ENCODE peak calls at places on chromosomes 1 and 21, in six cellular contexts. H, I, T, A, K and B are unnamed samples. For H3K4me1, the result is how much of the 10 kb centered on the place peaks cover.

GRCh38 chr1:81780705-81781454 is 19.9 kb upstream of the ADGRL2 start:
- DNase-seq in H (no peak), I (no peak), T (no peak), A (no peak), K (no peak), B (no peak)

GRCh38 chr1:215466361-215466760 is 100.7 kb upstream of the KCTD3 start:
- DNase-seq in H (no peak), I (no peak), T (no peak), A (no peak), K (no peak), B (no peak)

GRCh38 chr1:19456915-19457554 is 28.3 kb downstream of the CAPZB start:
- DNase-seq in H (no peak), I (peak), T (peak), A (no peak), K (peak), B (no peak)

GRCh38 chr1:79859212-79859948 is 852.9 kb upstream of the ADGRL4 start:
- DNase-seq in H (no peak), I (no peak), T (peak), A (no peak), K (peak), B (no peak)

GRCh38 chr1:84698718-84699117 is 8.5 kb upstream of the SSX2IP start:
- DNase-seq in H (peak), I (no peak), T (peak), A (no peak), K (peak), B (no peak)

GRCh38 chr1:192788184-192788583 is 20.7 kb upstream of the RGS2 start:
- DNase-seq in H (no peak), I (peak), T (no peak), A (no peak), K (peak), B (peak)

GRCh38 chr21:36854391-36854790 is 112.1 kb downstream of the HLCS start:
- DNase-seq in H (no peak), I (peak), T (peak), A (peak), K (peak), B (peak)

GRCh38 chr1:112923956-112924349 is 32.0 kb downstream of the SLC16A1 start:
- DNase-seq in H (no peak), I (no peak), T (no peak), A (no peak), K (no peak), B (no peak)

GRCh38 chr1:212432163-212432705 is 486 bp upstream of the NENF start:
- DNase-seq in H (no peak), I (no peak), T (no peak), A (no peak), K (no peak), B (no peak)
- H3K9ac ChIP-seq in H (peak), I (no peak), T (peak), A (peak), K (peak), B (peak)

GRCh38 chr1:213987876-213988638 is at the start of gene PROX1:
- DNase-seq in H (no peak), I (peak), T (peak), A (peak), K (peak), B (peak)

GRCh38 chr1:213986020-213986924 is 1.5 kb upstream of the PROX1 start:
- DNase-seq in H (no peak), I (peak), T (no peak), A (no peak), K (no peak), B (no peak)

GRCh38 chr1:213988639-213989070 is 882 bp downstream of the PROX1 start:
- DNase-seq in H (no peak), I (no peak), T (no peak), A (no peak), K (no peak), B (no peak)

GRCh38 chr1:213986925-213987250 is 885 bp upstream of the PROX1 start:
- DNase-seq in H (no peak), I (no peak), T (no peak), A (no peak), K (no peak), B (no peak)

DNA sequence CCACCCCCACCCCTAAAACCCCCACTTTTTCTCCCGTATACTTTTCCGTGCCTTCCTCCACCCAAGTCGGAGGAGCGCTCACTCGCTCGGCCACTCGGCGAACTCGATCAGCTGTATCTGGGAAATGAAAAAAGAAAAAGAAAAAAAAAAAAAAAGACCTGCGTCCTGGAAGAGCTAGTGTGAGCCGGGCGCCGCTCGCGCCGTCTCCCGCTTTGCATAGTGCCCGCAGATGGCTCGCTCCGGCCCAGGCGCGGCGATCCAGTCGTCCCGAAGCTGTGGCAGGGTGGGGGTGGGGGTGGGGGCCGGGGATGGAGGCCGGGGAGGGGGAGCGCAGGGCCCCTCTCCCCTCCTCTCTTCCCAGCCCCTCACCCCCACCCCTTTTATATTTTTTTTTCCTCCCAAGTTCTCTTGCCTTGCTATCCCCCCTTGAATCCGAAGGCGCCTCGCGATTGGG is 324 bp upstream of the PROX1 start:
- DNase-seq in H (no peak), I (peak), T (no peak), A (no peak), K (no peak), B (no peak)
- H3K4me1 ChIP-seq in H (under half), I (half or more), T (under half), A (half or more), K (under half), B (under half)

DNA sequence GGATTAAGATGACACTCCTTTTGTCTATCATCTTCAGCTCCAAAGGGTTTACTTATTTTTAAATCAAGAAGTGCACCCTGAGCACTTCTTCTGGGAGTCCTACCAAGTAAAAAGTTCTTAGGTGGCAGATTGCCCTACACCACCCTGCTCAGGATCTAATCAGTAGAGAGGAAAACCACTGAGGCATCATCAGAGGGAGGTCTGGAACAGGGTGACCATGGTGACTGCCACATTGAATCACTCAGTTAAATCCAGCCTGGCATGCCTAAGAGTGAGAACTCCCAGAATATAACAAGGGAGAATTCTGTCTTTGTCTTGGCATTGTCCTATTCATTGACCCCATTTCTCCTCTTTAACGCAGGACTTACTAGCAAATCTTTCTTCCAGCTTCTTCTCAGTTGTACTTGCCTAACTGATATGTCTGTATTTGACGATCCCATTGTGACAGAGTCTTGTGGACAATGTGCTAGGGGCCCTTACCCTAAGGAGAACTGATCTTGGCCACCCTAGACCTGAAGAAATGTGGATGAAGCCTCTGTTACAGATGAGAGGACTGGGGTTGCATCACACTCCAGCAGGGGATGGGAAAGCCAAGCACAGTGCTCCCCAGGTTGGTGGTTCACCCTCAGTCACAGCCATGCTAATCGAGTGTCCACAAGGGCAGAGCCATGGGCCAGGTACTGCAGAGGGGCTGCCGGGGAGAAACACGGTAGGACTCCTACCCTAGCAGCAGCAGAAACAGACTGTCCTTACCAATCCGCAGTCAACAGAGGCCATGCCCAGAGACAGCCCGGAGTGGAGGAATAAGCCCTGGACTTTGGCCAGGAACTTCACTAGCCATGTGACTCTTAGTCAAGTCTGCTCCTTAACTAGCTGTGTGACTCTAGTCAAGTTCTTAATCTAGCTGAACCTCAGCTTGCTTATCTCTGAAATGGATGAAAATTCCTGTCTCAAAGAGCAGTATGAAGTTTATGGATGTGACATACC is 15.4 kb downstream of the PKP1 start:
- DNase-seq in H (no peak), I (no peak), T (no peak), A (no peak), K (no peak), B (peak)
- H3K9ac ChIP-seq in H (no peak), I (no peak), T (no peak), A (no peak), K (no peak), B (no peak)

GRCh38 chr1:26275580-26276431 is 4.1 kb upstream of the SH3BGRL3 start:
- DNase-seq in H (peak), I (peak), T (peak), A (peak), K (peak), B (peak)
- H3K4me1 ChIP-seq in H (under half), I (under half), T (under half), A (under half), K (under half), B (under half)

DNA sequence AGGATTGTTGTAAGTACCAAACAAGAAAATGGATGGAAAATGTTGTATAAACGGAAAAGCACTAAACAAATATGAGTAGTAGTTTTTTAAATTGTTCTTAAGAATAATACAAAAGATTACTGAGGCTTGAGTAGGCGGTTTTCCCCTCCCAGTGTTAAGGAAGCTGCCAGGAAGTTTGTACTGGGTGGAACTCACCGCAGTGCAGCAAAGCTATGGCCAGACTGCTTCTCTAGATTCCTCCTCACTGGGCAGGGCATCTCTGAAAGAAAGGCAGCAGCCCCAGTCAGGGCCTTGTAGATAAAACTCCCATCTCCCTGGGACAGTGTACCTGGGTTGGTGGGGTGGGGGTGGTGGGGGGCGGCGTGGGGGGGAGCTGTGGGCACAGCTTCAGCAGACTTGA is 58.7 kb downstream of the XCL2 start:
- DNase-seq in H (no peak), I (no peak), T (no peak), A (no peak), K (peak), B (no peak)
- H3K9ac ChIP-seq in H (no peak), I (no peak), T (no peak), A (no peak), K (no peak), B (no peak)

GRCh38 chr1:11802973-11803885 is 2.5 kb downstream of the MTHFR start:
- DNase-seq in H (peak), I (peak), T (peak), A (peak), K (peak), B (peak)
- H3K4me1 ChIP-seq in H (under half), I (under half), T (half or more), A (under half), K (under half), B (under half)

GRCh38 chr21:38802050-38803026 is 3.4 kb upstream of the ETS2 start:
- DNase-seq in H (no peak), I (no peak), T (no peak), A (peak), K (peak), B (no peak)
- H3K9ac ChIP-seq in H (no peak), I (no peak), T (no peak), A (peak), K (no peak), B (peak)

GRCh38 chr1:229087906-229088305 is 183.0 kb upstream of the RAB4A start:
- DNase-seq in H (no peak), I (no peak), T (no peak), A (no peak), K (no peak), B (no peak)

GRCh38 chr1:229091721-229092136 is 179.2 kb upstream of the RAB4A start:
- DNase-seq in H (no peak), I (no peak), T (no peak), A (no peak), K (no peak), B (no peak)

GRCh38 chr1:229088711-229089110 is 182.2 kb upstream of the RAB4A start:
- DNase-seq in H (no peak), I (no peak), T (no peak), A (no peak), K (no peak), B (no peak)

GRCh38 chr1:229087339-229087738 is 183.6 kb upstream of the RAB4A start:
- DNase-seq in H (no peak), I (no peak), T (no peak), A (no peak), K (no peak), B (no peak)

GRCh38 chr1:229089586-229090208 is 181.2 kb upstream of the RAB4A start:
- DNase-seq in H (no peak), I (no peak), T (no peak), A (no peak), K (no peak), B (no peak)
- H3K4me1 ChIP-seq in H (under half), I (under half), T (under half), A (under half), K (under half), B (under half)

GRCh38 chr1:33354707-33355276 is 33.9 kb upstream of the A3GALT2 start:
- DNase-seq in H (no peak), I (no peak), T (no peak), A (no peak), K (no peak), B (no peak)
- H3K9ac ChIP-seq in H (no peak), I (no peak), T (no peak), A (no peak), K (no peak), B (no peak)